ENCODE peak calls at places on chromosomes 12 and 14, in eight cellular contexts. H is A549, D is DND-41, I is Peyer's patch, C is PC-3, L is IMR-90, Y is RWPE2, V is HepG2. R is an unnamed sample. For H3K4me1, the result is how much of the 10 kb centered on the place peaks cover.

GRCh38 chr12:5220835-5221234 is 177.2 kb downstream of the KCNA5 start:
- DNase-seq in D (peak), H (no peak), V (no peak), I (no peak), Y (no peak), C (no peak), L (peak), R (peak)

GRCh38 chr12:61385771-61386170 is 874.4 kb upstream of the USP15 start:
- DNase-seq in V (no peak), L (peak), C (peak), D (no peak), I (no peak), H (no peak), Y (no peak), R (peak)

GRCh38 chr12:82942521-82942920 is 255.8 kb downstream of the TMTC2 start:
- DNase-seq in V (no peak), D (no peak), I (no peak), H (no peak), C (no peak), Y (no peak), L (no peak), R (no peak)

GRCh38 chr14:99175331-99176155 is 96.5 kb downstream of the BCL11B start:
- DNase-seq in H (no peak), C (no peak), I (no peak), L (no peak), V (no peak), Y (peak), D (peak), R (no peak)

GRCh38 chr14:31336646-31337045 is 83.7 kb downstream of the HEATR5A start:
- DNase-seq in I (no peak), L (peak), H (peak), C (peak), Y (no peak), V (peak), D (no peak), R (peak)

GRCh38 chr12:97921957-97922722 is 459.5 kb downstream of the RMST start:
- DNase-seq in H (no peak), Y (no peak), V (no peak), C (no peak), D (no peak), I (no peak), L (no peak), R (peak)

GRCh38 chr12:109510196-109510595 is 32.8 kb downstream of the UBE3B start:
- DNase-seq in Y (no peak), L (no peak), C (no peak), V (no peak), H (no peak), I (no peak), D (no peak), R (no peak)

GRCh38 chr14:50835280-50835679 is 4.3 kb upstream of the NIN start:
- DNase-seq in I (no peak), C (no peak), H (no peak), L (peak), V (peak), Y (no peak), D (peak), R (peak)

GRCh38 chr12:7060353-7060954 is at the start of gene C1S:
- DNase-seq in I (no peak), C (peak), Y (no peak), D (no peak), L (peak), V (peak), H (peak), R (peak)

GRCh38 chr14:34302654-34303053 is 159.4 kb downstream of the SPTSSA start:
- DNase-seq in L (no peak), D (no peak), Y (no peak), H (no peak), C (no peak), V (no peak), I (no peak), R (no peak)

GRCh38 chr12:127980585-127980984 is 286.4 kb upstream of the TMEM132C start:
- DNase-seq in H (no peak), I (no peak), L (no peak), Y (no peak), C (no peak), V (no peak), D (no peak), R (no peak)

GRCh38 chr14:23079716-23080115 is 15.2 kb downstream of the ACIN1 start:
- DNase-seq in I (no peak), C (no peak), H (no peak), L (peak), D (no peak), Y (no peak), V (no peak), R (no peak)

GRCh38 chr12:110317921-110318320 is 36.9 kb downstream of the ATP2A2 start:
- DNase-seq in I (no peak), Y (no peak), L (peak), V (no peak), H (no peak), D (no peak), C (no peak), R (peak)

GRCh38 chr12:78236264-78236663 is 405.6 kb downstream of the NAV3 start:
- DNase-seq in L (peak), V (no peak), H (no peak), Y (no peak), D (no peak), I (no peak), C (no peak), R (no peak)

GRCh38 chr12:12883369-12884001 is 7.9 kb upstream of the GPRC5A start:
- DNase-seq in H (peak), I (no peak), L (peak), C (peak), D (no peak), Y (no peak), V (peak), R (peak)

GRCh38 chr12:110079477-110080400 is 31.4 kb upstream of the C12orf76 start:
- DNase-seq in I (peak), Y (no peak), D (peak), C (no peak), H (peak), L (peak), V (peak), R (peak)

GRCh38 chr12:53713516-53713915 is 13.7 kb downstream of the CALCOCO1 start:
- DNase-seq in Y (no peak), D (no peak), L (no peak), H (no peak), I (no peak), V (no peak), C (no peak), R (no peak)

GRCh38 chr12:62692884-62693283 is 226.3 kb downstream of the MON2 start:
- DNase-seq in L (peak), V (no peak), I (no peak), Y (no peak), H (peak), D (no peak), C (no peak), R (peak)

GRCh38 chr14:33323979-33324378 is 385.3 kb downstream of the NPAS3 start:
- DNase-seq in C (no peak), H (no peak), I (no peak), L (no peak), D (no peak), V (no peak), Y (no peak), R (no peak)

GRCh38 chr14:54785111-54785777 is 117.4 kb downstream of the GCH1 start:
- DNase-seq in V (no peak), H (no peak), I (no peak), L (no peak), D (no peak), Y (no peak), C (no peak), R (no peak)

GRCh38 chr12:8834230-8834629 is 11.8 kb downstream of the A2ML1 start:
- DNase-seq in I (no peak), L (no peak), D (no peak), Y (no peak), H (no peak), C (no peak), V (no peak), R (no peak)

GRCh38 chr14:68297871-68298468 is 478.4 kb downstream of the RAD51B start:
- DNase-seq in L (peak), I (no peak), D (no peak), H (peak), C (peak), V (peak), Y (no peak), R (no peak)

GRCh38 chr12:110104188-110104969 is 19.8 kb upstream of the IFT81 start:
- DNase-seq in Y (no peak), H (no peak), C (no peak), V (peak), L (peak), D (no peak), I (no peak), R (no peak)

GRCh38 chr12:125453751-125454150 is 388.5 kb downstream of the AACS start:
- DNase-seq in C (no peak), Y (no peak), D (no peak), H (no peak), L (no peak), I (no peak), V (no peak), R (no peak)

GRCh38 chr14:33812596-33812995 is 138.3 kb downstream of the EGLN3 start:
- DNase-seq in D (no peak), I (no peak), L (no peak), C (no peak), H (no peak), V (no peak), Y (no peak), R (no peak)

GRCh38 chr12:93706387-93706786 is 29.2 kb downstream of the CRADD start:
- DNase-seq in H (no peak), L (no peak), D (no peak), Y (no peak), C (no peak), V (no peak), I (no peak), R (no peak)

GRCh38 chr14:24310666-24311604 is at the start of gene LTB4R:
- DNase-seq in H (no peak), V (no peak), C (no peak), L (peak), Y (no peak), I (peak), D (no peak), R (peak)

GRCh38 chr12:118972982-118973381 is 8.4 kb upstream of the SRRM4 start:
- DNase-seq in L (no peak), C (no peak), Y (no peak), V (no peak), I (no peak), D (no peak), H (no peak), R (no peak)

GRCh38 chr14:77023001-77023996 is 5.2 kb downstream of the IRF2BPL start:
- DNase-seq in C (peak), H (peak), L (peak), I (peak), V (peak), D (no peak), Y (no peak), R (peak)

GRCh38 chr14:50083467-50084337 is 32.7 kb downstream of the VCPKMT start:
- DNase-seq in D (no peak), I (no peak), C (no peak), L (peak), H (no peak), Y (no peak), V (no peak), R (peak)

GRCh38 chr14:94441130-94441529 is 11.5 kb downstream of the SERPINA11 start:
- DNase-seq in D (no peak), L (no peak), I (no peak), V (no peak), Y (no peak), H (no peak), C (no peak), R (no peak)

DNA sequence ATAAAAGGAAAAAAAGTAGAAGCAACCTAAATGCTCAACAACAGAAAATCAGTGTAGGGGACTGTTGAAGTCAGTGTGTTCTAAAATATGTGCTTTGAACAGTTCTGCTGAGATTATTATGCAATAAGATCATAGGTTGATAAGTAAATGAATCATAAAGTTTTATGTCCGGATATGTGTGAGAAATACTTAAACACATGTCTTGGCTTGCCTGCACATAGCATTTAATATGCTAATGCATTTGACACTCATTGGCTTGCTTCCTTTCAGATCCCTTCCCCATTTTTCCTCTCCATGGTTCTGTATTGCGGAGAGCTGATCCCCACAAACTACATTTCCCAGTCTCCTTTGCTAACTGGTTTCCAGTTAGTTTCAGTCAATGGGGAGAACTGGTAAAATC is 573.8 kb upstream of the TBX3 start:
- DNase-seq in I (no peak), Y (no peak), D (no peak), C (peak), H (no peak), V (no peak), L (peak), R (peak)
- TF ChIP-seq CTCF in I (no peak), Y (no peak), D (no peak), C (no peak), H (no peak), V (no peak), L (no peak), R (no peak)

GRCh38 chr12:31874961-31875608 is 84.1 kb upstream of the RESF1 start:
- DNase-seq in Y (no peak), C (peak), D (peak), V (no peak), H (peak), L (peak), I (no peak), R (peak)
- H3K4me3 ChIP-seq in Y (no peak), C (no peak), D (no peak), V (no peak), H (no peak), L (no peak), I (no peak), R (no peak)

GRCh38 chr14:38297681-38298080 is 41.8 kb upstream of the CLEC14A start:
- DNase-seq in D (no peak), C (peak), H (no peak), Y (no peak), V (no peak), L (peak), I (no peak), R (no peak)

GRCh38 chr14:38290601-38291190 is 34.8 kb upstream of the CLEC14A start:
- DNase-seq in Y (no peak), C (peak), L (peak), I (no peak), V (peak), D (no peak), H (no peak), R (no peak)

GRCh38 chr14:38285962-38286361 is 30.1 kb upstream of the CLEC14A start:
- DNase-seq in V (no peak), I (no peak), D (no peak), H (no peak), Y (no peak), C (no peak), L (no peak), R (no peak)

GRCh38 chr14:38286481-38286880 is 30.6 kb upstream of the CLEC14A start:
- DNase-seq in L (no peak), H (no peak), I (no peak), C (no peak), Y (no peak), V (no peak), D (no peak), R (no peak)

GRCh38 chr14:38291681-38292459 is 36.0 kb upstream of the CLEC14A start:
- DNase-seq in C (peak), Y (no peak), V (no peak), D (no peak), I (no peak), H (no peak), L (peak), R (no peak)
- H3K4me1 ChIP-seq in C (under half), Y (under half), V (under half), D (under half), I (under half), H (under half), L (under half), R (under half)

GRCh38 chr12:45260481-45260824 is 44.6 kb downstream of the ANO6 start:
- DNase-seq in H (no peak), D (no peak), Y (no peak), C (no peak), V (no peak), L (no peak), I (no peak), R (no peak)

GRCh38 chr12:45260854-45261253 is 45.0 kb downstream of the ANO6 start:
- DNase-seq in H (no peak), C (no peak), I (no peak), V (no peak), D (no peak), L (no peak), Y (no peak), R (no peak)

GRCh38 chr12:45259732-45260480 is 44.0 kb downstream of the ANO6 start:
- DNase-seq in V (peak), Y (no peak), H (peak), L (peak), C (peak), I (no peak), D (peak), R (peak)

GRCh38 chr12:45254254-45254653 is 38.4 kb downstream of the ANO6 start:
- DNase-seq in V (no peak), L (no peak), Y (no peak), I (no peak), C (no peak), H (no peak), D (no peak), R (no peak)

GRCh38 chr12:45257185-45257585 is 41.3 kb downstream of the ANO6 start:
- DNase-seq in V (no peak), L (no peak), I (no peak), Y (no peak), D (no peak), H (no peak), C (no peak), R (no peak)
- TF ChIP-seq CTCF in V (no peak), L (no peak), I (no peak), Y (no peak), D (peak), H (no peak), C (no peak), R (no peak)

DNA sequence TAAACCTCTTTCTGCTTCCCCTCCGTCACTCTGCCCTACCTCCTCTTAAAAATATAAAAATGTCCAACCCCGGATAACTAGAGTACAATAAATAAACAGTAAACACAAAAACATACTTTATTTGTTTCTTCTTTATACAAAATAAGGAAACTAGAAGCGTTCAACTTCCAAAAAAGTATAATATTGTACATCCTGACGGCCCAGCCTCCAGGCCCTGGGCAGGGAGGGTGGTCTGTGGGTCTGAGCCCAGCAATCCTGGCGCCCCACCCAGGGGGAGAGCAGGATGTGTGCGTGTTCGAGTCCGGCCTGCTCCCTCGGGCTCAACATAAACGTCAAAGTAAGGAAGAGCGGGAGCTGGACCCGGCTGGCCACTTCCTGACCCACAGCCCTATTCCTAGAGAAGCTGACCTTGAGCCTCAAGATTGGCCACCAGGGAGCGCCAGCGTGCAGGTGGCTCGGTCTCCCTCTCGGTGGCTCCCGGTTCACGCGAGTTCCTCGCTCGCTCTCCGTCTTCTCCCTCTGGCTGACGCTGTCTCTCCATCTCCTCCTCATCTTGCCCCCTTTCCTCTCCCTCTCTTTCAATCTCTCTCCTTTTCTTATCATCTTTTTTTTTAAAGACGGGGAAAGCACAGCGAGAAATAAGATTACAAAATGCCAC is 9.4 kb downstream of the LHX5 start:
- DNase-seq in L (peak), D (peak), I (peak), Y (no peak), H (peak), C (peak), V (peak), R (peak)
- H3K4me3 ChIP-seq in L (no peak), D (no peak), I (peak), Y (no peak), H (peak), C (peak), V (no peak), R (no peak)

R was measured in mammary epithelial cell.